ENCODE peak calls at places on chromosomes 4 and X, in nine cellular contexts. V, B, S, H, I, X, O, A and M are unnamed samples.

GRCh38 chrX:68941385-68941952 is 112.6 kb downstream of the EFNB1 start:
- ATAC-seq in V (no peak), B (no peak), S (no peak), H (no peak), I (no peak), X (no peak), O (no peak), A (no peak), M (no peak)

GRCh38 chr4:159127745-159128518 is 25.1 kb downstream of the RAPGEF2 start:
- ATAC-seq in V (no peak), B (no peak), S (no peak), H (no peak), I (no peak), X (no peak), O (no peak), A (no peak), M (no peak)

GRCh38 chr4:161767116-161767515 is 396.7 kb downstream of the FSTL5 start:
- ATAC-seq in V (no peak), B (no peak), S (no peak), H (no peak), I (no peak), X (no peak), O (no peak), A (no peak), M (no peak)

GRCh38 chr4:107839166-107839565 is 14.4 kb downstream of the SGMS2 start:
- ATAC-seq in V (no peak), B (no peak), S (no peak), H (no peak), I (no peak), X (no peak), O (no peak), A (no peak), M (no peak)

GRCh38 chr4:52711834-52712171 is 39.4 kb downstream of the ERVMER34-1 start:
- ATAC-seq in V (no peak), B (peak; percentile 0), S (no peak), H (no peak), I (peak; percentile 7), X (no peak), O (no peak), A (peak; percentile 15), M (peak; percentile 0)

GRCh38 chr4:74933562-74934015 is 673 bp downstream of the PARM1 start:
- ATAC-seq in V (no peak), B (no peak), S (no peak), H (no peak), I (no peak), X (peak; percentile 5), O (no peak), A (peak; percentile 23), M (no peak)

GRCh38 chr4:147778942-147779341 is 47.1 kb downstream of the ARHGAP10 start:
- ATAC-seq in V (no peak), B (no peak), S (no peak), H (no peak), I (no peak), X (peak; percentile 13), O (no peak), A (no peak), M (no peak)

GRCh38 chrX:134885336-134886016 is 105.3 kb upstream of the SMIM10 start:
- ATAC-seq in V (no peak), B (no peak), S (no peak), H (no peak), I (no peak), X (no peak), O (no peak), A (no peak), M (no peak)

GRCh38 chr4:138686078-138686477 is 329.5 kb upstream of the NOCT start:
- ATAC-seq in V (no peak), B (no peak), S (no peak), H (no peak), I (peak; percentile 43), X (peak; percentile 75), O (no peak), A (no peak), M (no peak)

GRCh38 chr4:70915048-70915815 is 13.1 kb downstream of the MOB1B start:
- ATAC-seq in V (no peak), B (no peak), S (no peak), H (no peak), I (no peak), X (no peak), O (no peak), A (no peak), M (no peak)

GRCh38 chrX:46407753-46408130 is 137.5 kb downstream of the ZNF674 start:
- ATAC-seq in V (no peak), B (no peak), S (no peak), H (no peak), I (no peak), X (no peak), O (no peak), A (no peak), M (no peak)

GRCh38 chrX:2829469-2830246 is 928 bp downstream of the GYG2 start:
- ATAC-seq in V (no peak), B (no peak), S (no peak), H (no peak), I (peak; percentile 8), X (no peak), O (no peak), A (no peak), M (no peak)